ENCODE peak calls at places on chromosomes 13 and 19, in four cellular contexts. One of them, this sample, is unnamed.

GRCh38 chr13:44302948-44303575 is 70.6 kb upstream of the SERP2 start:
- DNase-seq in amygdala: no peak
- DNase-seq in suprapubic skin: no peak
- DNase-seq in fibroblast of the aortic adventitia: peak
- DNase-seq in this sample: no peak

GRCh38 chr13:77918391-77919261 is at the start of gene EDNRB:
- DNase-seq in amygdala: peak
- DNase-seq in suprapubic skin: peak
- DNase-seq in fibroblast of the aortic adventitia: peak
- DNase-seq in this sample: peak

GRCh38 chr19:33032218-33032781 is 32.4 kb downstream of the RHPN2 start:
- DNase-seq in amygdala: no peak
- DNase-seq in suprapubic skin: no peak
- DNase-seq in fibroblast of the aortic adventitia: no peak
- DNase-seq in this sample: no peak

GRCh38 chr19:50815443-50815842 is 8.1 kb downstream of the KLK1 start:
- DNase-seq in amygdala: no peak
- DNase-seq in suprapubic skin: no peak
- DNase-seq in fibroblast of the aortic adventitia: no peak
- DNase-seq in this sample: no peak

GRCh38 chr13:110064022-110064421 is 242.9 kb downstream of the COL4A1 start:
- DNase-seq in amygdala: no peak
- DNase-seq in suprapubic skin: no peak
- DNase-seq in fibroblast of the aortic adventitia: no peak
- DNase-seq in this sample: no peak

GRCh38 chr19:45632468-45633196 is 6.6 kb downstream of the EML2 start:
- DNase-seq in amygdala: no peak
- DNase-seq in suprapubic skin: peak
- DNase-seq in fibroblast of the aortic adventitia: peak
- DNase-seq in this sample: peak

GRCh38 chr13:41199526-41199925 is 5.2 kb upstream of the KBTBD7 start:
- DNase-seq in amygdala: no peak
- DNase-seq in suprapubic skin: no peak
- DNase-seq in fibroblast of the aortic adventitia: no peak
- DNase-seq in this sample: no peak

GRCh38 chr13:94656766-94657165 is 55.1 kb downstream of the GPR180 start:
- DNase-seq in amygdala: no peak
- DNase-seq in suprapubic skin: no peak
- DNase-seq in fibroblast of the aortic adventitia: peak
- DNase-seq in this sample: no peak

GRCh38 chr13:75881109-75881775 is 245.1 kb downstream of the LMO7 start:
- DNase-seq in amygdala: no peak
- DNase-seq in suprapubic skin: no peak
- DNase-seq in fibroblast of the aortic adventitia: no peak
- DNase-seq in this sample: no peak

GRCh38 chr19:4795400-4795799 is 3.9 kb downstream of the FEM1A start:
- DNase-seq in amygdala: no peak
- DNase-seq in suprapubic skin: no peak
- DNase-seq in fibroblast of the aortic adventitia: no peak
- DNase-seq in this sample: no peak

GRCh38 chr19:47598407-47599349 is 10.3 kb upstream of the BICRA start:
- DNase-seq in amygdala: no peak
- DNase-seq in suprapubic skin: peak
- DNase-seq in fibroblast of the aortic adventitia: peak
- DNase-seq in this sample: peak

GRCh38 chr19:52566588-52566987 is 3.5 kb upstream of the ZNF701 start:
- DNase-seq in amygdala: no peak
- DNase-seq in suprapubic skin: no peak
- DNase-seq in fibroblast of the aortic adventitia: peak
- DNase-seq in this sample: no peak

GRCh38 chr13:48542581-48543341 is 9.9 kb upstream of the RCBTB2 start:
- DNase-seq in amygdala: peak
- DNase-seq in suprapubic skin: peak
- DNase-seq in fibroblast of the aortic adventitia: no peak
- DNase-seq in this sample: peak

GRCh38 chr13:38348890-38349289 is 761 bp upstream of the UFM1 start:
- DNase-seq in amygdala: no peak
- DNase-seq in suprapubic skin: no peak
- DNase-seq in fibroblast of the aortic adventitia: peak
- DNase-seq in this sample: peak

GRCh38 chr19:46714523-46715106 is 2.3 kb downstream of the PRKD2 start:
- DNase-seq in amygdala: no peak
- DNase-seq in suprapubic skin: no peak
- DNase-seq in fibroblast of the aortic adventitia: no peak
- DNase-seq in this sample: no peak

GRCh38 chr19:35346193-35347052 is 1.3 kb upstream of the FFAR1 start:
- DNase-seq in amygdala: no peak
- DNase-seq in suprapubic skin: peak
- DNase-seq in fibroblast of the aortic adventitia: no peak
- DNase-seq in this sample: peak

GRCh38 chr19:17997969-17998826 is 9.8 kb upstream of the ARRDC2 start:
- DNase-seq in amygdala: no peak
- DNase-seq in suprapubic skin: no peak
- DNase-seq in fibroblast of the aortic adventitia: peak
- DNase-seq in this sample: no peak

GRCh38 chr19:46190489-46190888 is 39.1 kb upstream of the IGFL1 start:
- DNase-seq in amygdala: no peak
- DNase-seq in suprapubic skin: no peak
- DNase-seq in fibroblast of the aortic adventitia: no peak
- DNase-seq in this sample: peak

GRCh38 chr19:58059003-58059671 is at the start of gene ZNF135:
- DNase-seq in amygdala: peak
- DNase-seq in suprapubic skin: peak
- DNase-seq in fibroblast of the aortic adventitia: peak
- DNase-seq in this sample: peak

GRCh38 chr19:15488489-15489226 is 9.4 kb upstream of the PGLYRP2 start:
- DNase-seq in amygdala: no peak
- DNase-seq in suprapubic skin: no peak
- DNase-seq in fibroblast of the aortic adventitia: peak
- DNase-seq in this sample: no peak

GRCh38 chr19:45423589-45424190 is at the start of gene ERCC1:
- DNase-seq in amygdala: peak
- DNase-seq in suprapubic skin: no peak
- DNase-seq in fibroblast of the aortic adventitia: peak
- DNase-seq in this sample: no peak

GRCh38 chr13:63948045-63948444 is 2532.4 kb upstream of the PCDH20 start:
- DNase-seq in amygdala: no peak
- DNase-seq in suprapubic skin: no peak
- DNase-seq in fibroblast of the aortic adventitia: no peak
- DNase-seq in this sample: no peak

GRCh38 chr19:41847351-41848105 is 2.7 kb downstream of the DMRTC2 start:
- DNase-seq in amygdala: no peak
- DNase-seq in suprapubic skin: no peak
- DNase-seq in fibroblast of the aortic adventitia: no peak
- DNase-seq in this sample: no peak

This sample was measured in lower leg skin.